ENCODE peak calls at places on chromosomes 6 and 20, in eight cellular contexts. J is stomach, V is A549, P is right lobe of liver, U is NB4, Q is suprapubic skin, K is esophagus muscularis mucosa, O is HCT116. C is an unnamed sample.

GRCh38 chr6:152351742-152352141 is 285.4 kb downstream of the SYNE1 start:
- DNase-seq in J (no peak), K (no peak), Q (no peak), U (no peak), O (no peak), V (no peak), P (no peak), C (no peak)

GRCh38 chr6:151475653-151476523 is 17.9 kb upstream of the CCDC170 start:
- DNase-seq in P (no peak), K (no peak), J (peak), O (peak), V (peak), Q (no peak), U (peak), C (no peak)

GRCh38 chr6:170529839-170530520 is 23.1 kb downstream of the PSMB1 start:
- DNase-seq in P (peak), K (no peak), J (peak), U (peak), Q (peak), O (peak), V (peak), C (peak)

GRCh38 chr6:109449789-109450673 is 5.5 kb downstream of the MICAL1 start:
- DNase-seq in V (no peak), Q (no peak), U (no peak), P (no peak), K (no peak), J (no peak), O (no peak), C (no peak)

GRCh38 chr20:34163316-34163715 is 51.3 kb upstream of the EIF2S2 start:
- DNase-seq in Q (no peak), U (no peak), J (no peak), V (no peak), O (no peak), P (no peak), K (no peak), C (no peak)

GRCh38 chr6:140744648-140745320 is 1370.3 kb upstream of the CITED2 start:
- DNase-seq in O (no peak), K (no peak), Q (no peak), V (no peak), J (peak), P (no peak), U (peak), C (no peak)

GRCh38 chr6:41470341-41471063 is 75.7 kb upstream of the FOXP4 start:
- DNase-seq in K (no peak), Q (peak), V (no peak), J (peak), P (no peak), O (no peak), U (peak), C (peak)

GRCh38 chr20:4894981-4895381 is 106.3 kb downstream of the SLC23A2 start:
- DNase-seq in K (no peak), U (no peak), Q (no peak), O (no peak), J (no peak), V (no peak), P (no peak), C (no peak)

GRCh38 chr6:36373368-36374009 is 14.0 kb downstream of the ETV7 start:
- DNase-seq in K (no peak), J (no peak), V (no peak), U (peak), O (no peak), Q (peak), P (no peak), C (no peak)

GRCh38 chr6:139939189-139939979 is 564.9 kb upstream of the CITED2 start:
- DNase-seq in U (no peak), V (no peak), Q (no peak), P (no peak), J (no peak), O (no peak), K (no peak), C (no peak)

GRCh38 chr20:4341804-4342560 is 326.6 kb upstream of the RNF24 start:
- DNase-seq in Q (no peak), J (no peak), K (peak), O (no peak), U (no peak), P (no peak), V (no peak), C (no peak)

GRCh38 chr6:132404330-132404729 is 3.1 kb upstream of the MOXD1 start:
- DNase-seq in V (no peak), P (no peak), J (no peak), O (no peak), U (no peak), Q (no peak), K (no peak), C (no peak)

GRCh38 chr6:87922947-87923330 is 124.7 kb upstream of the SPACA1 start:
- DNase-seq in J (no peak), O (no peak), U (peak), P (no peak), Q (no peak), K (no peak), V (no peak), C (no peak)

GRCh38 chr6:93420163-93420806 is 926 bp upstream of the EPHA7 start:
- DNase-seq in K (no peak), J (no peak), P (no peak), Q (no peak), U (no peak), O (no peak), V (no peak), C (no peak)

GRCh38 chr6:34248727-34249468 is at the start of gene SMIM29:
- DNase-seq in Q (peak), V (peak), U (peak), J (peak), P (peak), O (peak), K (peak), C (peak)

GRCh38 chr6:35719830-35720733 is 16.8 kb upstream of the ARMC12 start:
- DNase-seq in V (no peak), Q (peak), O (no peak), P (peak), U (peak), J (no peak), K (no peak), C (peak)

GRCh38 chr6:111696814-111697213 is 91.1 kb upstream of the TRAF3IP2 start:
- DNase-seq in O (no peak), V (no peak), K (no peak), U (no peak), P (no peak), Q (no peak), J (peak), C (no peak)

GRCh38 chr20:20317195-20318113 is 50.5 kb upstream of the INSM1 start:
- DNase-seq in K (peak), O (no peak), U (peak), J (no peak), P (no peak), Q (no peak), V (no peak), C (peak)

GRCh38 chr6:115404451-115404850 is 656.2 kb downstream of the FRK start:
- DNase-seq in V (no peak), K (no peak), Q (no peak), J (no peak), O (no peak), U (no peak), P (no peak), C (no peak)

GRCh38 chr6:119090256-119090655 is 11.8 kb upstream of the FAM184A start:
- DNase-seq in O (no peak), J (no peak), K (peak), P (no peak), U (no peak), Q (no peak), V (no peak), C (no peak)

GRCh38 chr6:100228437-100229424 is 234.7 kb upstream of the MCHR2 start:
- DNase-seq in K (no peak), P (peak), O (peak), V (peak), Q (peak), U (peak), J (peak), C (peak)

GRCh38 chr6:53635322-53635721 is 30.2 kb downstream of the KLHL31 start:
- DNase-seq in U (no peak), K (no peak), J (no peak), O (no peak), V (no peak), P (no peak), Q (no peak), C (no peak)

GRCh38 chr6:3230275-3231212 is 3.1 kb upstream of the TUBB2B start:
- DNase-seq in J (no peak), Q (no peak), U (no peak), O (no peak), K (no peak), P (no peak), V (no peak), C (no peak)

GRCh38 chr20:36605309-36606170 is at the start of gene RAB5IF:
- DNase-seq in O (peak), V (peak), Q (peak), P (peak), U (peak), K (peak), J (peak), C (peak)
- TF ChIP-seq POLR2A in O (peak), V (peak), Q (no peak), P (peak), U (peak), K (no peak), J (no peak), C (peak)

GRCh38 chr6:17446713-17447112 is 53.3 kb downstream of the CAP2 start:
- DNase-seq in O (no peak), P (no peak), J (no peak), K (no peak), U (no peak), Q (no peak), V (no peak), C (no peak)

GRCh38 chr6:17454316-17455005 is 61.1 kb downstream of the CAP2 start:
- DNase-seq in P (no peak), K (no peak), J (no peak), U (no peak), O (no peak), Q (no peak), V (no peak), C (no peak)

GRCh38 chr6:17448165-17448564 is 54.8 kb downstream of the CAP2 start:
- DNase-seq in J (no peak), O (no peak), U (no peak), Q (no peak), V (no peak), P (no peak), K (no peak), C (no peak)

GRCh38 chr6:17455919-17456318 is 62.5 kb downstream of the CAP2 start:
- DNase-seq in U (no peak), K (no peak), J (no peak), Q (no peak), O (no peak), P (no peak), V (no peak), C (no peak)

GRCh38 chr6:17450825-17451224 is 57.4 kb downstream of the CAP2 start:
- DNase-seq in J (no peak), O (no peak), P (no peak), K (no peak), U (no peak), V (no peak), Q (no peak), C (no peak)
- TF ChIP-seq POLR2A in J (no peak), O (no peak), P (no peak), K (no peak), U (no peak), V (no peak), Q (no peak), C (no peak)

GRCh38 chr6:28922841-28923317 is 906 bp downstream of the TRIM27 start:
- DNase-seq in V (no peak), U (peak), K (no peak), Q (no peak), O (no peak), J (peak), P (no peak), C (no peak)

GRCh38 chr6:28927856-28928255 is 4.1 kb upstream of the TRIM27 start:
- DNase-seq in K (no peak), J (no peak), O (no peak), Q (no peak), P (no peak), U (no peak), V (no peak), C (no peak)

GRCh38 chr6:28923318-28924102 is at the start of gene TRIM27:
- DNase-seq in J (peak), O (peak), P (peak), U (peak), K (peak), Q (peak), V (peak), C (peak)

GRCh38 chr6:28920281-28920680 is 3.5 kb downstream of the TRIM27 start:
- DNase-seq in Q (no peak), O (no peak), V (no peak), K (no peak), U (no peak), J (no peak), P (no peak), C (no peak)

DNA sequence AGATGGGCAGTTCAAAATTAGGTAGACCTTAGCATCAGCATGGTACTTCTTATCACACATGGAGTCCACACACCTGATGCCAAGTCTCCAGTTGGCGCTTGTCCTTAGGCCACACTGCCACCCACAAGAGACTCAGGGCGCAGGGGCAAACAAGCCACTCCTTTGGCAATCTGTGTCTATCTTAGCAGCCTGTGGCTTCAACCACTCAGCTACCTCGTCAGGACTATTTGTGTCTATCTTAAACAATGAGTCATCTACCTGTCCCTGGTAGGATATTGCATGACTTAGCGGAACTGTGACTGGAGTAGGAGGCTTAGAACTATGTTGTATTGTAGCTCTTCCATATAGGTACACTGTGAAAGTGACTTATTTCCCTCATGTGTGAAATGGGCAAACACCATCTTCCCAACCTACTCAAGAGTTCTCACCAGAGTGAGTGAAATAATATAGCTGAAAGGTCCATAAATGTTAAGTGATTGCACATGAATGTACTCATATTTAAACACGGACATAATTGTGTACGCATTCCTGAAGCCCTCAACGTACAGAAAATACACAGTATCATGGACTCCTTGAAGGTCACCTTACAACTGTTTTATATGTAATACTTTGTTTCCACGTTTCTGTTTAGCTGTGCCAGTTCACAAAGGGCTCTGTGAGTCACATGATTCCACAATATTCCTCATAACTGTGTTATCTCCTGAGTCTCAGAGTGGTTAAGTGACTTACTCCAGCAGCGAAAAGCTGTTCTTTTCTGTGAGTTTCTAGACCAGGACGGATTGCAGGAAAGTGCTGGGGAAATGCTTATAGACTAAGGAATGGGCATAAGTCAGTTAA is 1.6 kb downstream of the TRIM27 start:
- DNase-seq in Q (no peak), K (no peak), J (peak), V (peak), O (peak), U (peak), P (no peak), C (peak)
- TF ChIP-seq POLR2A in Q (no peak), K (no peak), J (no peak), V (no peak), O (no peak), U (no peak), P (peak), C (no peak)

GRCh38 chr6:143510991-143511891 is at the start of gene FUCA2:
- DNase-seq in K (peak), O (peak), V (peak), P (peak), Q (peak), U (peak), J (peak), C (peak)
- TF ChIP-seq POLR2A in K (peak), O (peak), V (peak), P (peak), Q (no peak), U (peak), J (no peak), C (no peak)

DNA sequence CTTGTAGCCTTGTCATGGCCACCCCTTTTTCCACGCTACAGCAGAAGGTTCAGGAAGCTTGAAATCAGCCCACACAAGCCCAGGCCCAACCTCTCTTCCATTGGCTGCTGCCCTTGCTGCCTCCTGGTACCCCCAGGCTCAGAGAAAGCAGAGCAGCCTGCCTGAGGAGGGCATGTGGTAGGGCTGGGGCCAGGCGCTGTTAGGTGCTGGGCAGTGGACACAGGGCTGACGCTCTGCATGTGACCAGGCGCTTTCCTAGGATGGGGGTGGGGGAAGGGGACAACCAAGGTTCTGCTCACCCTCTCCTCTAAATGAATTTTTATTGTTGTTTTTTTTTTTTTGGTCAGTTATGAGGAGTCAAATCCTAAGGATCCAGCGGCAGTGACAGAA is 36.3 kb upstream of the ID1 start:
- DNase-seq in J (no peak), K (no peak), U (no peak), V (no peak), P (no peak), Q (no peak), O (no peak), C (no peak)
- TF ChIP-seq POLR2A in J (no peak), K (no peak), U (no peak), V (no peak), P (no peak), Q (no peak), O (no peak), C (no peak)

DNA sequence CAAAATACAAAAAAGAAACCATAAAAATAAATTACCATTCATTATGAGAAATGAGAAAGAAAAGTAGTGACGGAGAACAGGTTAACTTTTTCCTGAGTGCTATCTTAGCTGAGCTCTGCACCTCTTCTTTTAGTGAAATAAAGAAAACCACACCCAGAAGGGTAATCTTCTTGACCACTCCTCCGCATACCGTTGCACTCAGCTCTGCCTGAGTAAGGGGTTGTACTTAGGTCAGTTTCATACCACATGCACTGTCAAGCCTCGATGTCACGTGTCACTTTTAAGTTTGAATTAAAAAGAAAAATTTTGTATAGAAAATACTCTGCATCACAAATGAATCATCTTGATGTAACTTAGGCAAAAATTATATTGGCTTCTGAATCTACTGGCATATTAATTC is 2.8 kb downstream of the EZR start:
- DNase-seq in K (no peak), P (no peak), Q (no peak), V (no peak), U (peak), O (no peak), J (no peak), C (peak)
- TF ChIP-seq POLR2A in K (no peak), P (no peak), Q (no peak), V (no peak), U (no peak), O (no peak), J (no peak), C (no peak)